ENCODE peak calls at places on chromosomes 11 and 22, in six cellular contexts. V is CD4-positive, alpha-beta T cell; F is nucleus accumbens; U is HFFc6; L is AG20443; B is H7. C is an unnamed sample.

GRCh38 chr11:69385832-69386415 is 92.0 kb downstream of the MYEOV start:
- DNase-seq in V (no peak), F (no peak), U (no peak), L (no peak), B (peak), C (no peak)

GRCh38 chr11:14424096-14424495 is 65.1 kb upstream of the RRAS2 start:
- DNase-seq in V (no peak), F (no peak), U (peak), L (peak), B (no peak), C (no peak)

GRCh38 chr11:86176165-86176884 is 68.2 kb upstream of the EED start:
- DNase-seq in V (no peak), F (no peak), U (peak), L (no peak), B (no peak), C (no peak)

GRCh38 chr11:4636962-4637661 is at the start of gene OR51D1:
- DNase-seq in V (peak), F (peak), U (peak), L (peak), B (peak), C (no peak)

GRCh38 chr11:116503216-116504160 is 269.3 kb downstream of the BUD13 start:
- DNase-seq in V (no peak), F (no peak), U (no peak), L (no peak), B (no peak), C (no peak)

GRCh38 chr11:85541683-85542082 is 85.5 kb downstream of the DLG2 start:
- DNase-seq in V (no peak), F (no peak), U (no peak), L (no peak), B (no peak), C (no peak)

GRCh38 chr11:73715551-73715950 is 45.3 kb downstream of the RAB6A start:
- DNase-seq in V (no peak), F (no peak), U (no peak), L (no peak), B (no peak), C (no peak)

GRCh38 chr11:125146232-125146631 is 18.3 kb upstream of the PKNOX2 start:
- DNase-seq in V (no peak), F (no peak), U (no peak), L (no peak), B (peak), C (no peak)

GRCh38 chr22:19376247-19376646 is 55.3 kb downstream of the HIRA start:
- DNase-seq in V (no peak), F (no peak), U (no peak), L (no peak), B (no peak), C (no peak)

GRCh38 chr11:125918140-125918840 is 14.0 kb downstream of the DDX25 start:
- DNase-seq in V (no peak), F (no peak), U (no peak), L (no peak), B (peak), C (no peak)

GRCh38 chr11:76664578-76665061 is 5.9 kb downstream of the LRRC32 start:
- DNase-seq in V (no peak), F (no peak), U (no peak), L (no peak), B (no peak), C (no peak)

GRCh38 chr11:96342971-96343711 is at the start of gene MAML2:
- DNase-seq in V (peak), F (peak), U (peak), L (peak), B (peak), C (peak)